ENCODE peak calls at places on chromosomes 13 and 19, in four cellular contexts. P is iris pigment epithelial cell, Z is body of pancreas, M is mesothelial cell of epicardium. Y is an unnamed sample.

GRCh38 chr13:83085186-83085900 is 796.9 kb downstream of the SLITRK1 start:
- DNase-seq in P (peak; percentile 66), Z (no peak), M (no peak), Y (no peak)

GRCh38 chr13:71852082-71852481 is 14.9 kb downstream of the DACH1 start:
- DNase-seq in P (no peak), Z (no peak), M (no peak), Y (no peak)

GRCh38 chr19:12873891-12874745 is 7.1 kb downstream of the DNASE2 start:
- DNase-seq in P (no peak), Z (no peak), M (no peak), Y (no peak)

GRCh38 chr13:67277581-67277980 is 47.4 kb upstream of the PCDH9 start:
- DNase-seq in P (peak; percentile 26), Z (no peak), M (no peak), Y (no peak)

GRCh38 chr19:47430041-47430802 is 10.9 kb upstream of the MEIS3 start:
- DNase-seq in P (peak; percentile 74), Z (peak; percentile 23), M (no peak), Y (peak; percentile 47)

GRCh38 chr13:50893211-50893852 is 16.3 kb upstream of the RNASEH2B start:
- DNase-seq in P (peak; percentile 50), Z (no peak), M (no peak), Y (no peak)

GRCh38 chr19:10808937-10809655 is 26.9 kb downstream of the TMED1 start:
- DNase-seq in P (peak; percentile 74), Z (no peak), M (no peak), Y (peak; percentile 79)

GRCh38 chr13:99416411-99417121 is 84.7 kb upstream of the TM9SF2 start:
- DNase-seq in P (no peak), Z (no peak), M (no peak), Y (no peak)

GRCh38 chr13:34459856-34460255 is 482.2 kb upstream of the NBEA start:
- DNase-seq in P (no peak), Z (no peak), M (no peak), Y (no peak)

GRCh38 chr19:30719991-30720329 is 347.8 kb downstream of the ZNF536 start:
- DNase-seq in P (no peak), Z (peak; percentile 38), M (no peak), Y (no peak)

GRCh38 chr19:10730932-10731331 is 13.1 kb downstream of the DNM2 start:
- DNase-seq in P (no peak), Z (no peak), M (no peak), Y (no peak)

Y was measured in mucosa of gallbladder.